ENCODE peak calls at places on chromosome 13, in eight cellular contexts. L, Y, P, V, I, K, M and A are unnamed samples.

GRCh38 chr13:114043421-114044053 is 69.7 kb upstream of the C13orf46 start:
- DNase-seq in L (peak), Y (no peak), P (no peak), V (no peak), I (no peak), K (no peak), M (no peak), A (no peak)

GRCh38 chr13:99961634-99962033 is 9.9 kb downstream of the ZIC5 start:
- DNase-seq in L (no peak), Y (no peak), P (no peak), V (no peak), I (no peak), K (peak), M (no peak), A (peak)

GRCh38 chr13:105773887-105774538 is 761.4 kb downstream of the EFNB2 start:
- DNase-seq in L (no peak), Y (no peak), P (no peak), V (peak), I (peak), K (no peak), M (no peak), A (no peak)

GRCh38 chr13:33279414-33279813 is 6.1 kb downstream of the STARD13 start:
- DNase-seq in L (no peak), Y (no peak), P (no peak), V (no peak), I (peak), K (no peak), M (no peak), A (no peak)

GRCh38 chr13:48437381-48437780 is 24.5 kb upstream of the LPAR6 start:
- DNase-seq in L (peak), Y (peak), P (no peak), V (no peak), I (no peak), K (peak), M (no peak), A (peak)

GRCh38 chr13:30818323-30818960 is 83.1 kb downstream of the ALOX5AP start:
- DNase-seq in L (no peak), Y (no peak), P (no peak), V (no peak), I (no peak), K (no peak), M (no peak), A (no peak)

GRCh38 chr13:114338959-114339358 is 24.7 kb downstream of the CHAMP1 start:
- DNase-seq in L (no peak), Y (no peak), P (no peak), V (no peak), I (no peak), K (no peak), M (no peak), A (no peak)

GRCh38 chr13:30972888-30973377 is 40.5 kb downstream of the TEX26 start:
- DNase-seq in L (no peak), Y (no peak), P (no peak), V (no peak), I (peak), K (no peak), M (no peak), A (no peak)

GRCh38 chr13:72651196-72651595 is 76.2 kb downstream of the MZT1 start:
- DNase-seq in L (no peak), Y (no peak), P (no peak), V (peak), I (peak), K (no peak), M (no peak), A (peak)

GRCh38 chr13:113129480-113129879 is 6.9 kb downstream of the F10 start:
- DNase-seq in L (no peak), Y (no peak), P (no peak), V (no peak), I (no peak), K (no peak), M (no peak), A (no peak)

GRCh38 chr13:51803018-51803417 is 945 bp downstream of the DHRS12 start:
- DNase-seq in L (no peak), Y (no peak), P (no peak), V (no peak), I (no peak), K (no peak), M (no peak), A (no peak)

GRCh38 chr13:33560722-33561121 is 257.2 kb upstream of the RFC3 start:
- DNase-seq in L (no peak), Y (no peak), P (no peak), V (no peak), I (no peak), K (no peak), M (no peak), A (no peak)

GRCh38 chr13:44088911-44089851 is 209.5 kb downstream of the LACC1 start:
- DNase-seq in L (no peak), Y (no peak), P (no peak), V (no peak), I (no peak), K (no peak), M (no peak), A (no peak)

GRCh38 chr13:48506092-48506701 is 26.7 kb downstream of the RCBTB2 start:
- DNase-seq in L (no peak), Y (no peak), P (no peak), V (no peak), I (no peak), K (no peak), M (no peak), A (no peak)

GRCh38 chr13:105346141-105346766 is 1189.2 kb downstream of the EFNB2 start:
- DNase-seq in L (no peak), Y (no peak), P (no peak), V (no peak), I (peak), K (no peak), M (no peak), A (no peak)

GRCh38 chr13:39364797-39365468 is 238.1 kb downstream of the LHFPL6 start:
- DNase-seq in L (no peak), Y (no peak), P (no peak), V (peak), I (peak), K (no peak), M (no peak), A (no peak)

GRCh38 chr13:24685314-24685713 is 5.1 kb downstream of the ATP12A start:
- DNase-seq in L (no peak), Y (no peak), P (no peak), V (no peak), I (no peak), K (no peak), M (no peak), A (no peak)

GRCh38 chr13:91381371-91381770 is 17.1 kb upstream of the GPC5 start:
- DNase-seq in L (no peak), Y (no peak), P (no peak), V (no peak), I (peak), K (peak), M (no peak), A (peak)

GRCh38 chr13:28380319-28380718 is 114.6 kb downstream of the FLT1 start:
- DNase-seq in L (no peak), Y (no peak), P (no peak), V (no peak), I (no peak), K (no peak), M (no peak), A (no peak)

GRCh38 chr13:93700115-93700514 is 473.5 kb downstream of the GPC6 start:
- DNase-seq in L (no peak), Y (no peak), P (no peak), V (no peak), I (no peak), K (no peak), M (no peak), A (no peak)

GRCh38 chr13:32829676-32830091 is 186.5 kb upstream of the KL start:
- DNase-seq in L (no peak), Y (no peak), P (no peak), V (no peak), I (peak), K (no peak), M (no peak), A (no peak)